ENCODE peak calls at places on chromosomes 6 and 20, in six cellular contexts. T is AG04450; X is naive thymus-derived CD4-positive, alpha-beta T cell; Q is fibroblast of lung; H is coronary artery; U is transverse colon. P is an unnamed sample.

GRCh38 chr6:22145823-22146379 is 150.9 kb downstream of the PRL start:
- DNase-seq in T (peak), X (no peak), Q (peak), H (no peak), U (no peak), P (peak)

GRCh38 chr6:106728296-106728870 is 99.0 kb downstream of the QRSL1 start:
- DNase-seq in T (no peak), X (no peak), Q (no peak), H (no peak), U (peak), P (no peak)

GRCh38 chr6:138529510-138529909 is 30.2 kb upstream of the NHSL1 start:
- DNase-seq in T (no peak), X (no peak), Q (no peak), H (no peak), U (no peak), P (no peak)

GRCh38 chr6:151063339-151063738 is 176.4 kb upstream of the AKAP12 start:
- DNase-seq in T (no peak), X (no peak), Q (peak), H (no peak), U (no peak), P (no peak)

GRCh38 chr6:44043479-44044153 is 83.6 kb downstream of the MRPL14 start:
- DNase-seq in T (no peak), X (no peak), Q (peak), H (no peak), U (no peak), P (peak)

GRCh38 chr6:153272201-153272980 is 141.3 kb upstream of the RGS17 start:
- DNase-seq in T (no peak), X (no peak), Q (no peak), H (no peak), U (no peak), P (no peak)

GRCh38 chr6:36781669-36782068 is 57.6 kb downstream of the CPNE5 start:
- DNase-seq in T (no peak), X (no peak), Q (no peak), H (no peak), U (no peak), P (peak)

GRCh38 chr6:82467338-82467737 is 103.7 kb downstream of the TPBG start:
- DNase-seq in T (no peak), X (no peak), Q (no peak), H (no peak), U (no peak), P (no peak)

GRCh38 chr6:110066091-110066490 is 88.0 kb downstream of the GPR6 start:
- DNase-seq in T (no peak), X (no peak), Q (no peak), H (no peak), U (no peak), P (no peak)

GRCh38 chr20:47620808-47621805 is 119.4 kb downstream of the NCOA3 start:
- DNase-seq in T (peak), X (no peak), Q (peak), H (no peak), U (no peak), P (no peak)

GRCh38 chr20:56088381-56088780 is 83.1 kb upstream of the CBLN4 start:
- DNase-seq in T (no peak), X (no peak), Q (no peak), H (no peak), U (no peak), P (no peak)

GRCh38 chr6:91926827-91927226 is 1340.0 kb upstream of the MAP3K7 start:
- DNase-seq in T (no peak), X (no peak), Q (no peak), H (no peak), U (no peak), P (no peak)

GRCh38 chr20:56360899-56361199 is 2.1 kb downstream of the FAM210B start:
- DNase-seq in T (no peak), X (no peak), Q (no peak), H (no peak), U (no peak), P (no peak)

GRCh38 chr6:65259982-65260381 is 447.0 kb downstream of the EYS start:
- DNase-seq in T (no peak), X (no peak), Q (no peak), H (no peak), U (no peak), P (no peak)

GRCh38 chr6:100565439-100566104 is 100.9 kb upstream of the SIM1 start:
- DNase-seq in T (no peak), X (no peak), Q (no peak), H (no peak), U (no peak), P (no peak)

DNA sequence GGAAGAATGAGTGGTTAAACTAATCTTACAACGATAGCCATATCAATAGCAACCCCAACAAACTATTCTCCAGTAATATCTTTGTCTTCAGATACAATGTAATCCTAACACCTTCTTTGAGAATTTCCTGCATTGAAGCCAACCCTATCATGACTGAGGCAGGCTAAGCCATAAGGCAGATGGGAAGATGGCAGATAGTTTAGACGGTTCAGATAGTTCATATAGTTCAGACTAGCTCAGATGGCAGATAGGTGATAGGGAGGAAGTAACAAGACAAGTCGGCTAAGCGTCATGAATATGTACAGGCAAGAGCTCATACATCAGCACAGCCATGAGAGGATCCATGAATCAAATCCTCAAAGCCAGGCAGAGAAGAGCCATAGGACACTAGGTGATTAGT is 39.1 kb upstream of the BEND6 start:
- DNase-seq in T (no peak), X (no peak), Q (no peak), H (no peak), U (no peak), P (no peak)
- H3K27ac ChIP-seq in T (no peak), X (no peak), Q (no peak), H (no peak), U (no peak), P (no peak)

GRCh38 chr20:49706548-49707517 is 6.8 kb downstream of the B4GALT5 start:
- DNase-seq in T (no peak), X (no peak), Q (no peak), H (peak), U (peak), P (no peak)

GRCh38 chr20:49705358-49705757 is 8.3 kb downstream of the B4GALT5 start:
- DNase-seq in T (no peak), X (no peak), Q (no peak), H (no peak), U (no peak), P (no peak)

GRCh38 chr20:49701313-49701731 is 12.4 kb downstream of the B4GALT5 start:
- DNase-seq in T (no peak), X (no peak), Q (peak), H (peak), U (no peak), P (no peak)

GRCh38 chr20:49701916-49702315 is 11.8 kb downstream of the B4GALT5 start:
- DNase-seq in T (no peak), X (no peak), Q (no peak), H (peak), U (no peak), P (no peak)

GRCh38 chr20:49704932-49705336 is 8.7 kb downstream of the B4GALT5 start:
- DNase-seq in T (no peak), X (no peak), Q (no peak), H (no peak), U (no peak), P (no peak)
- H3K4me3 ChIP-seq in T (no peak), X (no peak), Q (no peak), H (no peak), U (no peak), P (no peak)

DNA sequence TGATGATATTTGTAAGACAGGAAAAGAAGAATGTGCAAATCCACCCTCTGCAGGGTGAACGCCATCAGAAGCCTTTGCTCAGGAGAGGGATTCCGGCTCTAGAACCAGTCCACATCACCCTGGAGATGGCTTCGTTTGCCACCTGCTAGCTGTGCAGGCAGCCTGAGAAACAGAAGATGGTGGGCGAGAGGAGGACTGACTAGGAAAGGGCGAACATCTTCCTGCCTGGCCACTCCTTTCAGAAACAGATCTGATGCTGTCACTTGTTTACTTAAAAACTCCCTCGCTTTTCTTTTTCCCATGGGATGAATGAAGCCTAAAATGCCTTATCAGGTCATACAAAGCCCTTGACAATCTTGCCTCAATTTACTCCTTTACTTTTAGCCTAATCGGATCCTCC is 1.2 kb downstream of the PTPRA start:
- DNase-seq in T (no peak), X (no peak), Q (no peak), H (no peak), U (no peak), P (peak)
- H3K27ac ChIP-seq in T (no peak), X (peak), Q (no peak), H (no peak), U (peak), P (peak)

GRCh38 chr20:8400461-8400860 is 268.4 kb downstream of the PLCB1 start:
- DNase-seq in T (no peak), X (no peak), Q (no peak), H (no peak), U (no peak), P (no peak)
- H3K4me3 ChIP-seq in T (no peak), X (no peak), Q (no peak), H (no peak), U (no peak), P (no peak)

GRCh38 chr6:128276311-128276710 is 244.1 kb downstream of the PTPRK start:
- DNase-seq in T (no peak), X (no peak), Q (no peak), H (no peak), U (no peak), P (no peak)

GRCh38 chr6:128271527-128271926 is 248.9 kb downstream of the PTPRK start:
- DNase-seq in T (no peak), X (no peak), Q (peak), H (no peak), U (no peak), P (no peak)

GRCh38 chr6:128277379-128277778 is 243.0 kb downstream of the PTPRK start:
- DNase-seq in T (no peak), X (no peak), Q (no peak), H (no peak), U (no peak), P (no peak)

GRCh38 chr6:128275681-128276080 is 244.7 kb downstream of the PTPRK start:
- DNase-seq in T (no peak), X (no peak), Q (peak), H (no peak), U (no peak), P (no peak)

GRCh38 chr6:128275030-128275429 is 245.4 kb downstream of the PTPRK start:
- DNase-seq in T (peak), X (no peak), Q (peak), H (no peak), U (no peak), P (no peak)
- H3K27ac ChIP-seq in T (no peak), X (no peak), Q (no peak), H (no peak), U (no peak), P (no peak)

GRCh38 chr6:168242111-168242510 is 77.5 kb downstream of the DACT2 start:
- DNase-seq in T (no peak), X (no peak), Q (no peak), H (no peak), U (no peak), P (no peak)
- H3K4me3 ChIP-seq in T (no peak), X (no peak), Q (no peak), H (no peak), U (no peak), P (no peak)

DNA sequence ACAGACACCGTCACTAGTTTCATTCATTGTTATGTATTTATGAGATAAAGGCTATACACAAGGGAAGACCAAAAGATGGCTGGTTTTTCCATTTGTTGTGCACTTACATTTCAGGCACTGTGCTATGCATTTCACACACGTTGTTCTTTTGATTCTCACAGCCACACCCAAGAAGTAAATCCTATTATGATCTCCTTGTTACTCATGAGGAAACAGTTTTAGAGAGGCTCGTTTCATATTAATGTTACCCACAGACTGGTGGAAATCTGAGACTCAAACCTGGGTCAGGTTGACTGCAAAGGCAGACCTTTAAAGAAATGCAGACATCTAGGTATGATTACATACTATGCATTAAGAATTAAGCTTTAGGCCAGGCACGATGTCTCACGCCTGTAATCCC is 34.9 kb downstream of the SHLD1 start:
- DNase-seq in T (no peak), X (no peak), Q (no peak), H (no peak), U (no peak), P (no peak)
- H3K27ac ChIP-seq in T (no peak), X (no peak), Q (no peak), H (no peak), U (peak), P (no peak)

GRCh38 chr6:115540077-115540869 is 520.4 kb downstream of the FRK start:
- DNase-seq in T (no peak), X (no peak), Q (no peak), H (no peak), U (no peak), P (no peak)
- H3K4me3 ChIP-seq in T (no peak), X (no peak), Q (no peak), H (no peak), U (no peak), P (no peak)